ENCODE peak calls at places on chromosomes 1 and 21, in seven cellular contexts. One of them, this sample, is unnamed.

GRCh38 chr1:24717867-24718650 is 27.2 kb upstream of the CLIC4 start:
- DNase-seq in NCI-H1092 treated with DMSO at 0.1 percent for 48 hours: no peak
- DNase-seq in T-helper 2 cell: no peak
- DNase-seq in head of caudate nucleus: peak
- DNase-seq in EL: no peak
- DNase-seq in HS-27A: no peak
- DNase-seq in T-helper 9 cell: no peak
- DNase-seq in this sample: peak

GRCh38 chr1:19043579-19044443 is 87.3 kb upstream of the IFFO2 start:
- DNase-seq in NCI-H1092 treated with DMSO at 0.1 percent for 48 hours: no peak
- DNase-seq in T-helper 2 cell: no peak
- DNase-seq in head of caudate nucleus: no peak
- DNase-seq in EL: no peak
- DNase-seq in HS-27A: no peak
- DNase-seq in T-helper 9 cell: no peak
- DNase-seq in this sample: no peak

GRCh38 chr1:114828251-114828650 is 26.4 kb upstream of the SYCP1 start:
- DNase-seq in NCI-H1092 treated with DMSO at 0.1 percent for 48 hours: no peak
- DNase-seq in T-helper 2 cell: no peak
- DNase-seq in head of caudate nucleus: no peak
- DNase-seq in EL: peak
- DNase-seq in HS-27A: no peak
- DNase-seq in T-helper 9 cell: no peak
- DNase-seq in this sample: no peak

GRCh38 chr1:14672030-14672429 is 73.5 kb downstream of the KAZN start:
- DNase-seq in NCI-H1092 treated with DMSO at 0.1 percent for 48 hours: no peak
- DNase-seq in T-helper 2 cell: no peak
- DNase-seq in head of caudate nucleus: no peak
- DNase-seq in EL: no peak
- DNase-seq in HS-27A: no peak
- DNase-seq in T-helper 9 cell: no peak
- DNase-seq in this sample: no peak

GRCh38 chr1:15626269-15626668 is 9.0 kb downstream of the DDI2 start:
- DNase-seq in NCI-H1092 treated with DMSO at 0.1 percent for 48 hours: no peak
- DNase-seq in T-helper 2 cell: no peak
- DNase-seq in head of caudate nucleus: peak
- DNase-seq in EL: no peak
- DNase-seq in HS-27A: no peak
- DNase-seq in T-helper 9 cell: no peak
- DNase-seq in this sample: peak

GRCh38 chr1:229624521-229624905 is 1.4 kb downstream of the TAF5L start:
- DNase-seq in NCI-H1092 treated with DMSO at 0.1 percent for 48 hours: no peak
- DNase-seq in T-helper 2 cell: no peak
- DNase-seq in head of caudate nucleus: no peak
- DNase-seq in EL: no peak
- DNase-seq in HS-27A: no peak
- DNase-seq in T-helper 9 cell: no peak
- DNase-seq in this sample: no peak

GRCh38 chr1:154479764-154480421 is 22.1 kb upstream of the TDRD10 start:
- DNase-seq in NCI-H1092 treated with DMSO at 0.1 percent for 48 hours: peak
- DNase-seq in T-helper 2 cell: no peak
- DNase-seq in head of caudate nucleus: peak
- DNase-seq in EL: peak
- DNase-seq in HS-27A: peak
- DNase-seq in T-helper 9 cell: peak
- DNase-seq in this sample: peak

GRCh38 chr1:69947837-69948236 is 257.5 kb downstream of the LRRC40 start:
- DNase-seq in NCI-H1092 treated with DMSO at 0.1 percent for 48 hours: no peak
- DNase-seq in T-helper 2 cell: no peak
- DNase-seq in head of caudate nucleus: no peak
- DNase-seq in EL: peak
- DNase-seq in HS-27A: no peak
- DNase-seq in T-helper 9 cell: no peak
- DNase-seq in this sample: no peak

GRCh38 chr21:14991957-14992356 is 72.8 kb downstream of the NRIP1 start:
- DNase-seq in NCI-H1092 treated with DMSO at 0.1 percent for 48 hours: no peak
- DNase-seq in T-helper 2 cell: no peak
- DNase-seq in head of caudate nucleus: no peak
- DNase-seq in EL: no peak
- DNase-seq in HS-27A: no peak
- DNase-seq in T-helper 9 cell: no peak
- DNase-seq in this sample: no peak

GRCh38 chr1:68049941-68050878 is at the start of gene DIRAS3:
- DNase-seq in NCI-H1092 treated with DMSO at 0.1 percent for 48 hours: peak
- DNase-seq in T-helper 2 cell: no peak
- DNase-seq in head of caudate nucleus: peak
- DNase-seq in EL: peak
- DNase-seq in HS-27A: no peak
- DNase-seq in T-helper 9 cell: no peak
- DNase-seq in this sample: no peak

GRCh38 chr1:245493029-245493428 is 338.2 kb downstream of the KIF26B start:
- DNase-seq in NCI-H1092 treated with DMSO at 0.1 percent for 48 hours: no peak
- DNase-seq in T-helper 2 cell: no peak
- DNase-seq in head of caudate nucleus: no peak
- DNase-seq in EL: peak
- DNase-seq in HS-27A: no peak
- DNase-seq in T-helper 9 cell: no peak
- DNase-seq in this sample: no peak

GRCh38 chr1:91700771-91701493 is 185.0 kb downstream of the TGFBR3 start:
- DNase-seq in NCI-H1092 treated with DMSO at 0.1 percent for 48 hours: no peak
- DNase-seq in T-helper 2 cell: no peak
- DNase-seq in head of caudate nucleus: no peak
- DNase-seq in EL: peak
- DNase-seq in HS-27A: peak
- DNase-seq in T-helper 9 cell: no peak
- DNase-seq in this sample: no peak

This sample was measured in pons.